ENCODE peak calls at places on chromosomes 16 and 17, in five cellular contexts. H is GM20000; P is left ventricle myocardium inferior; R is stimulated activated effector memory CD8-positive, alpha-beta T cell treated with anti-CD3 and anti-CD28 coated beads, Interleukin-12 subunit alpha, Interleukin-12 subunit beta, amount 100 ng/mL, for 72 hours; F is CD4-positive, alpha-beta T cell. D is an unnamed sample.

GRCh38 chr16:11212819-11213196 is 43.2 kb downstream of the SOCS1 start:
- DNase-seq in H (no peak), P (no peak), R (no peak), F (no peak), D (no peak)

GRCh38 chr16:51816929-51817328 is 665.9 kb upstream of the SALL1 start:
- DNase-seq in H (no peak), P (no peak), R (no peak), F (no peak), D (no peak)

GRCh38 chr17:46796524-46796923 is 22.0 kb downstream of the WNT3 start:
- DNase-seq in H (no peak), P (no peak), R (no peak), F (no peak), D (no peak)

GRCh38 chr17:65685110-65685509 is 123.7 kb upstream of the AXIN2 start:
- DNase-seq in H (no peak), P (no peak), R (no peak), F (no peak), D (no peak)

GRCh38 chr17:50072130-50072529 is 16.2 kb downstream of the ITGA3 start:
- DNase-seq in H (no peak), P (no peak), R (no peak), F (no peak), D (no peak)

GRCh38 chr16:9665851-9666271 is 516.4 kb downstream of the GRIN2A start:
- DNase-seq in H (no peak), P (no peak), R (no peak), F (no peak), D (no peak)

GRCh38 chr16:24986512-24987303 is 28.5 kb downstream of the ARHGAP17 start:
- DNase-seq in H (no peak), P (peak), R (no peak), F (no peak), D (no peak)

GRCh38 chr16:69366431-69366830 is 14.8 kb upstream of the TMED6 start:
- DNase-seq in H (no peak), P (no peak), R (no peak), F (no peak), D (no peak)

GRCh38 chr17:82449136-82449882 is 1.2 kb downstream of the CYBC1 start:
- DNase-seq in H (peak), P (no peak), R (peak), F (peak), D (peak)

GRCh38 chr16:14354561-14355351 is 275.3 kb downstream of the PARN start:
- DNase-seq in H (peak), P (no peak), R (peak), F (no peak), D (peak)

GRCh38 chr17:73027130-73027741 is 65.3 kb downstream of the SLC39A11 start:
- DNase-seq in H (no peak), P (no peak), R (no peak), F (no peak), D (no peak)

GRCh38 chr16:27436921-27437650 is 35.1 kb downstream of the IL21R start:
- DNase-seq in H (no peak), P (no peak), R (peak), F (no peak), D (peak)

GRCh38 chr16:86252596-86252995 is 257.7 kb upstream of the FOXF1 start:
- DNase-seq in H (no peak), P (no peak), R (no peak), F (no peak), D (no peak)

GRCh38 chr16:71425746-71426068 is 16.1 kb downstream of the TLE7 start:
- DNase-seq in H (no peak), P (no peak), R (no peak), F (no peak), D (no peak)

GRCh38 chr17:50381260-50381815 is 8.3 kb downstream of the EME1 start:
- DNase-seq in H (no peak), P (no peak), R (no peak), F (no peak), D (no peak)

GRCh38 chr16:81604960-81605383 is 160.4 kb downstream of the CMIP start:
- DNase-seq in H (no peak), P (no peak), R (no peak), F (no peak), D (no peak)

GRCh38 chr16:4212934-4213296 is 29.0 kb downstream of the SRL start:
- DNase-seq in H (no peak), P (no peak), R (no peak), F (no peak), D (no peak)

D was measured in memory B cell.